ENCODE peak calls at places on chromosomes 5 and 9, in ten cellular contexts. W, Q, M, B, J, O, T, E, N and S are unnamed samples.
A peak's percentile ranks its signal among the peaks of the same experiment; 100 is the strongest.

GRCh38 chr5:139473105-139473504 is 2.3 kb downstream of the SMIM33 start:
- DNase-seq in E (no peak), B (no peak), O (no peak), Q (no peak), J (no peak), M (no peak), N (no peak), W (no peak), T (no peak), S (no peak)

GRCh38 chr9:109977521-109977920 is 197.5 kb downstream of the PALM2AKAP2 start:
- DNase-seq in W (no peak), N (no peak), O (no peak), B (no peak), M (no peak), J (no peak), Q (no peak), T (no peak), E (no peak), S (no peak)

GRCh38 chr5:42715791-42716190 is 40.8 kb upstream of the CCDC152 start:
- DNase-seq in O (no peak), M (no peak), Q (no peak), J (no peak), W (no peak), E (peak; percentile 29), B (peak; percentile 16), N (no peak), T (no peak), S (no peak)

GRCh38 chr5:71905804-71906711 is 187.0 kb downstream of the CARTPT start:
- DNase-seq in W (no peak), N (peak; percentile 14), B (no peak), T (no peak), M (no peak), O (peak; percentile 26), E (peak; percentile 26), J (peak; percentile 23), Q (no peak), S (no peak)

GRCh38 chr5:55917402-55918096 is 66.4 kb downstream of the IL31RA start:
- DNase-seq in T (no peak), N (no peak), B (no peak), M (peak; percentile 2), E (no peak), W (no peak), J (no peak), O (no peak), Q (no peak), S (peak; percentile 41)

GRCh38 chr5:156475831-156476551 is 149.0 kb downstream of the SGCD start:
- DNase-seq in J (peak; percentile 58), E (peak; percentile 93), B (peak; percentile 92), N (no peak), O (peak; percentile 25), T (no peak), W (peak; percentile 84), M (peak; percentile 22), Q (no peak), S (peak; percentile 60)

GRCh38 chr5:36227046-36227445 is 14.7 kb downstream of the NADK2 start:
- DNase-seq in N (no peak), B (no peak), O (no peak), Q (no peak), T (no peak), J (no peak), W (no peak), M (no peak), E (no peak), S (no peak)

GRCh38 chr9:16367605-16368424 is 502.7 kb downstream of the BNC2 start:
- DNase-seq in W (no peak), Q (peak; percentile 25), J (no peak), E (peak; percentile 70), T (no peak), B (peak; percentile 61), N (no peak), M (no peak), O (no peak), S (no peak)

GRCh38 chr5:120697147-120697546 is 233.0 kb downstream of the PRR16 start:
- DNase-seq in N (no peak), Q (no peak), E (no peak), B (no peak), J (no peak), W (no peak), T (no peak), O (no peak), M (no peak), S (no peak)

GRCh38 chr9:120344230-120344629 is 235.7 kb downstream of the CDK5RAP2 start:
- DNase-seq in N (no peak), M (no peak), T (no peak), W (no peak), Q (no peak), O (no peak), J (no peak), B (peak; percentile 80), E (peak; percentile 86), S (no peak)

GRCh38 chr5:181188700-181189362 is 16.2 kb downstream of the TRIM7 start:
- DNase-seq in M (peak; percentile 89), N (peak; percentile 83), T (peak; percentile 74), J (peak; percentile 78), Q (peak; percentile 81), W (peak; percentile 92), O (peak; percentile 84), B (no peak), E (peak; percentile 70), S (peak; percentile 85)

GRCh38 chr5:181186902-181187499 is 18.0 kb downstream of the TRIM7 start:
- DNase-seq in N (no peak), T (no peak), J (no peak), Q (no peak), M (no peak), O (no peak), W (no peak), E (no peak), B (no peak), S (no peak)

GRCh38 chr5:181189363-181189961 is 15.5 kb downstream of the TRIM7 start:
- DNase-seq in Q (no peak), J (peak; percentile 40), O (no peak), N (no peak), T (no peak), W (no peak), B (no peak), E (peak; percentile 42), M (peak; percentile 54), S (no peak)

GRCh38 chr5:181186022-181186421 is 19.0 kb downstream of the TRIM7 start:
- DNase-seq in Q (no peak), J (no peak), N (no peak), T (no peak), M (no peak), E (no peak), B (no peak), W (no peak), O (no peak), S (no peak)

GRCh38 chr5:181187500-181188213 is 17.3 kb downstream of the TRIM7 start:
- DNase-seq in J (peak; percentile 83), O (peak; percentile 83), B (peak; percentile 76), M (peak; percentile 80), Q (peak; percentile 91), E (peak; percentile 80), N (peak; percentile 74), T (peak; percentile 69), W (peak; percentile 91), S (peak; percentile 89)
- TF ChIP-seq CTCF in J (no peak), O (no peak), B (no peak), M (no peak), Q (peak; percentile 52), E (peak; percentile 7), N (no peak), T (no peak), W (no peak), S (peak; percentile 18)

GRCh38 chr9:129879991-129880653 is 44.9 kb downstream of the USP20 start:
- DNase-seq in W (no peak), O (no peak), N (no peak), E (no peak), T (no peak), B (no peak), Q (no peak), J (no peak), M (no peak), S (no peak)
- H3K36me3 ChIP-seq in W (no peaks in the 10 kb centered on the region), O (peaks cover 4% of the 10 kb centered on the region), N (peaks cover 6% of the 10 kb centered on the region), E (peaks cover 11% of the 10 kb centered on the region), T (peaks cover 38% of the 10 kb centered on the region), B (no peaks in the 10 kb centered on the region), Q (no peaks in the 10 kb centered on the region), J (no peaks in the 10 kb centered on the region), M (no peaks in the 10 kb centered on the region), S (peaks cover 22% of the 10 kb centered on the region)

DNA sequence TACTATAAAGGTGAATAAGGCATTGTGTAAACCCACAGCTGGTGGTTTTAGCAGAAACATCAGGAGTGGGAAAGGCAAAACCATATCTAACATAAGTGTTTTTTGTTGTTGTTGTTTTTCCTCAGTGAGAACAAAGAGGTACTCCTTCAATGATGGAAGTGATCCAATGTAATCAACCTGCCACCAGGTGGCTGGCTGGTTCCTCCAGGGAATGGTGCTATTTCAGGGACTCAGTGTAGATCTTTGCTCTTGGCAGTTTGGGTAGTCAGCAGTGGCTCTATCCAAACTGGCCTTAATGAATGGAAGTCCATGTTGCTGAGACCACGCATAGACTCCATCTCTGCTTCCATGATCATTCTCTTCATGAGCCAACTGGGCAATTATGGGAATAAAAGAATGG is 10.8 kb downstream of the DMRTA1 start:
- DNase-seq in N (no peak), Q (no peak), T (no peak), E (no peak), M (no peak), J (no peak), W (no peak), B (no peak), O (peak; percentile 11), S (no peak)
- TF ChIP-seq CTCF in N (no peak), Q (no peak), T (no peak), E (no peak), M (no peak), J (no peak), W (no peak), B (no peak), O (peak; percentile 34), S (no peak)

GRCh38 chr9:132648685-132649084 is 21.1 kb downstream of the DDX31 start:
- DNase-seq in B (no peak), T (no peak), N (no peak), Q (no peak), E (no peak), O (no peak), J (no peak), M (no peak), W (no peak), S (no peak)

GRCh38 chr9:132648283-132648682 is 21.5 kb downstream of the DDX31 start:
- DNase-seq in Q (no peak), J (no peak), B (no peak), N (no peak), E (no peak), O (no peak), W (no peak), T (no peak), M (peak; percentile 60), S (no peak)

GRCh38 chr9:132647355-132647754 is 22.4 kb downstream of the DDX31 start:
- DNase-seq in T (no peak), N (no peak), B (peak; percentile 99), W (no peak), O (no peak), Q (no peak), M (no peak), J (no peak), E (peak; percentile 99), S (no peak)

GRCh38 chr9:132646726-132647125 is 23.1 kb downstream of the DDX31 start:
- DNase-seq in M (no peak), W (no peak), Q (no peak), E (no peak), B (no peak), N (no peak), O (no peak), J (no peak), T (no peak), S (no peak)

DNA sequence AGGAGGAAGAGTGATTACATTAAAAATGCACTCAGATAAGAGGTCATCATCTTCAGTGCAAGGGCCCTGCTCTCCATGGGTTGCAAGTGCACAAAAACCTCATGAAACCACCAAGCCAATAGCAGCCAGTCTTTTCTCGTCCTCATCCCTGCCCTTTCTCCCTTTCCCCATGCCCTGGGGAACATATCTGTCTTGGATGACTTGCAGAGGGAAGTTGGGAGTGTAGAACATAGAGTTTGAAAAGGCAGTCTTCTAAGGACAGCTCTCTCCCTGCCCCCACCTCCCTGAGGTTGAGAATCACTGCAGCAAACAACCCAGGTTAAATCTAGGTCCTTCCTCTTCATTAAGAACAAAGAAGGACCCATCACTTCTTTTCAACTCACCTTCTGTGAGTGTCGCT is 22.0 kb downstream of the DDX31 start:
- DNase-seq in M (no peak), T (no peak), Q (no peak), E (no peak), W (no peak), N (no peak), O (no peak), B (no peak), J (no peak), S (no peak)
- H3K36me3 ChIP-seq in M (no peaks in the 10 kb centered on the region), T (peaks cover 37% of the 10 kb centered on the region), Q (peaks cover 48% of the 10 kb centered on the region), E (peaks cover 12% of the 10 kb centered on the region), W (peaks cover 95% of the 10 kb centered on the region), N (peaks cover 3% of the 10 kb centered on the region), O (peaks cover 17% of the 10 kb centered on the region), B (peaks cover 70% of the 10 kb centered on the region), J (no peaks in the 10 kb centered on the region), S (peaks cover 73% of the 10 kb centered on the region)